ENCODE peak calls at places on chromosome 1, in four cellular contexts. G is A549, Q is GM12878, T is sigmoid colon. C is an unnamed sample.

GRCh38 chr1:205477759-205478247 is 22.0 kb upstream of the BLACAT1 start:
- DNase-seq in G (peak; percentile 52), Q (no peak), T (no peak), C (peak; percentile 58)

GRCh38 chr1:28591708-28592313 is at the start of gene RAB42:
- DNase-seq in G (no peak), T (peak; percentile 78), Q (no peak), C (no peak)

GRCh38 chr1:16254263-16254948 is 17.4 kb upstream of the CPLANE2 start:
- DNase-seq in G (no peak), T (no peak), Q (no peak), C (no peak)

GRCh38 chr1:154349121-154349520 is 23.8 kb downstream of the ATP8B2 start:
- DNase-seq in G (no peak), T (no peak), Q (no peak), C (no peak)

GRCh38 chr1:84899969-84900368 is 7.0 kb upstream of the LPAR3 start:
- DNase-seq in Q (no peak), G (no peak), T (no peak), C (no peak)

GRCh38 chr1:152112101-152112884 is 3.0 kb downstream of the TCHH start:
- DNase-seq in Q (no peak), T (no peak), G (no peak), C (no peak)

GRCh38 chr1:223140551-223140950 is 2.5 kb downstream of the TLR5 start:
- DNase-seq in Q (no peak), T (peak; percentile 39), G (no peak), C (no peak)

GRCh38 chr1:152441756-152442155 is 27.7 kb upstream of the CRNN start:
- DNase-seq in G (no peak), Q (no peak), T (no peak), C (no peak)

GRCh38 chr1:94284481-94284880 is 47.1 kb upstream of the ARHGAP29 start:
- DNase-seq in T (no peak), Q (no peak), G (no peak), C (no peak)

DNA sequence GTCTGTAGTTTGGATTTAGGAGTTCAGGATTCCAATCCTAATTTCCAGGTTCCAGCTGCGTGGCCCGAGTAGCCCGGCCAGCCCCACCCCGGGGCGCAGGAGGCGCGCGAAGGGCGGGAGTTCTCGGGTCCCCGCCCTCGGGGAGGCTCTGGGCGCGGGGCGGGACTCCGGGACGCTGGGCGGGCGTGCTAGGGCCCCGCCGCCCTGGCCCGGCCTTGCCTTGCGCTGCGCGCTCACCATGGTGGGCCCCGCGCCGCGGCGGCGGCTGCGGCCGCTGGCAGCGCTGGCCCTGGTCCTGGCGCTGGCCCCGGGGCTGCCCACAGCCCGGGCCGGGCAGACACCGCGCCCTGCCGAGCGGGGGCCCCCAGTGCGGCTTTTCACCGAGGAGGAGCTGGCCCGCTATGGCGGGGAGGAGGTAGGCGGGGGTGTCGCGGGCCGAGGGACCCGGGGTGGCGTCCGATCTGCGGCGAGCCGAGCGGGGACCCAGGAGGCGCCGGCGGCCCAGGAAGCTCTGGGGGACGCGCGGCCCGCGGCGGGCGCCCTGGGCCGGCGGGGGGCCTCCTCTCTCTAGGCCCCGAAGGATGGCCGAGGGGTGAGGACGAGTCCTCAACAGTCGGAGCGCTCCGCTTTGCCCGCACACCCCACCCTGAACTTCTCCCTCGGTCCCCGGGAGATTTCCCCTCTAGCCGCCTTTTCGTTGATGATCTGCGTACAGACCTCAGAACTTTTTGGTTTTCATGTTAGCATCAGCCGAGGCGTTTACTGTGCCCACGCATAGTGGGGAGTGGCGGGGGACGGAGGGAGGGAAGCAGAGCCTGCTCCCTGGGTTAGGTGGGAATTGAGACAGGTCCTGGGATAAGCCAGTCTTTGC is at the start of gene NENF:
- DNase-seq in G (peak; percentile 95), T (peak; percentile 90), Q (no peak), C (peak; percentile 93)
- TF ChIP-seq POLR2A in G (peak; percentile 76), T (no peak), Q (peak; percentile 70), C (peak; percentile 85)

GRCh38 chr1:58763214-58763613 is 20.6 kb downstream of the JUN start:
- DNase-seq in Q (no peak), T (no peak), G (no peak), C (no peak)

GRCh38 chr1:58765016-58765415 is 18.8 kb downstream of the JUN start:
- DNase-seq in Q (no peak), T (no peak), G (no peak), C (no peak)

GRCh38 chr1:58762806-58763205 is 21.0 kb downstream of the JUN start:
- DNase-seq in G (no peak), Q (no peak), T (no peak), C (no peak)

GRCh38 chr1:58767143-58767542 is 16.7 kb downstream of the JUN start:
- DNase-seq in G (no peak), T (no peak), Q (no peak), C (no peak)

DNA sequence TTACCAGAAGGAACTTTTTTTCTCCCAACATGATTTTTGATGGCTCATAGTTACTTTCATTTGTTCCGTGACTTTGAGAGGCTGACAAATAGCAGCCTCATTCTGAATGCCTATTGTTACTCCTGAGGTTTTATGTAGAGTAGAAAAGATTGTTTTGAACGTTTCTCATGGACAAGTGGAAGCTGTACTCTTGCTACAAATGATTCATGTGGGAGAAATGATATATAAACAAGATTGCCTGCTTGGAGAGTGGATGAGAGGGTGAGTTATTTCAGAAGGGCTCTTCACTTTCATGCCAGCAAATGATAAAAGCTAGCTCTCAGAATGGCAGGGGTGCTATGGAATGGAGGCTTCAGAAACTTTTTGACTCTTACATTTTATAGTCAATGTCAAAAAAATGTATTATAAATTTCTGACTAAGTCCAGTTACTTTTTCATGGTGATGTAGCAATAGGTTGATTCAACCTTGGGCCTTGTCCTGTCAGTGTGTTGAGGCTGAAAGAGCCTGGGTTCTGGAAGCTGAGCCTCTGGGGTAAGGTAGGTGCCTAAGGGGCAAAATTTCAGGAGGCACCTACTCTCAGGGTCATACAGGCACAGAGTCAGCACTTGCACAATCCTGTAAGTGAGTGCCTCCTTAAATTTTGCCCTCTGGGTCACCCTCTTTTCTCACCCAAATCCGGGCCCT is 19.4 kb downstream of the JUN start:
- DNase-seq in G (no peak), Q (no peak), T (no peak), C (no peak)
- TF ChIP-seq POLR2A in G (no peak), Q (no peak), T (no peak), C (no peak)

DNA sequence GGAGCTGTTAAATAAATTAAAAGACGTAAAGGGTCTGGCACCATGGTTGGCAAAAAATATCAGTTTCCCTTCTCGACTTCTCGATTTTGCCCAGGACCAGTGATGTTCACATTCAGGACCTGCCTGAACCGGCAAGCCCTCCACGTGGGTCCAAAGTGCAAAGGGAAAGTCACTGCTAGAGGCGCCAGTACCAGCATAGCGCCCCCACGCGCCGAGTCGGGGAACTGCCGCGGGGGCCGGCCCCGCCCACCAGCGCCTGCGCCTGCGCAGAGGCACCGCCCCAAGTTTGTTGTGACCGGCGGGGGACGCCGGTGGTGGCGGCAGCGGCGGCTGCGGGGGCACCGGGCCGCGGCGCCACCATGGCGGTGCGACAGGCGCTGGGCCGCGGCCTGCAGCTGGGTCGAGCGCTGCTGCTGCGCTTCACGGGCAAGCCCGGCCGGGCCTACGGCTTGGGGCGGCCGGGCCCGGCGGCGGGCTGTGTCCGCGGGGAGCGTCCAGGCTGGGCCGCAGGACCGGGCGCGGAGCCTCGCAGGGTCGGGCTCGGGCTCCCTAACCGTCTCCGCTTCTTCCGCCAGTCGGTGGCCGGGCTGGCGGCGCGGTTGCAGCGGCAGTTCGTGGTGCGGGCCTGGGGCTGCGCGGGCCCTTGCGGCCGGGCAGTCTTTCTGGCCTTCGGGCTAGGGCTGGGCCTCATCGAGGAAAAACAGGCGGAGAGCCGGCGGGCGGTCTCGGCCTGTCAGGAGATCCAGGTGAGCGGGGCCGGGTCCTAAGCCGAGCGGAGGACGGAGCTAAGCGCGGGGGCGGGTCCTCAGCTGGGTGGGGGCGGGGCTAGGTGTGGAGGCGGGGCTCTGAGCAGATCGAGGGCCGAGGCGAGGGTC is at the start of gene PINK1:
- DNase-seq in T (peak; percentile 90), Q (no peak), G (peak; percentile 50), C (peak; percentile 54)
- TF ChIP-seq POLR2A in T (no peak), Q (peak; percentile 49), G (peak; percentile 26), C (peak; percentile 41)

DNA sequence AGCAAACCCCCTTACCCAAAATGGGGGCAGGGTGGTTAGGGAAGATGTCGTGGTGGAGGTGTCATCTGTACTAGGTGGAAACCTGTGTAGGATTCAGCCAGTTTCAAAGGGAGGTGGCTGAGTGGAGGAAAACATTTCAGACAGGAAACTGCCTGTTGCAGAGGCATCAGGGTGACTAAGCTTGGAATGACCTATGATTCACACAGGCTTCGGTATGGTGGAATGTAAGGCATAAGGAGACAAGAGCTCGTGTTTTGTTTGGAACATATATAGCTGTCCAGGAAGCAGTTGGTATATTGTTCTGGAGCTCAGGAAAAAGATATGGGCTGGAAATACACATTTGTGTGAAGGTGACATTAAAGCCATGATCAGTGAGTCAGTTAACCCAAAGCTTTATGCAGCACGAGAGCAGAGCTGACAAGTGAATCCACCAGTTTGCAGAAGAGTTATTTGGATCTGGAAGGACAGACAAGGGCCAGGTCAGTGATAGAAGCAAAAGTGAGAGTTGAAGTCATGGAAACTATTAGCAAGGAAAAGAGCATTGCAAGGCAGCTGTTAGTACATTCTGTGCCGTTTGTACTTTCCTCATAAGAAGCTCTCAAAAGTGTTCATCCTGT is 12.2 kb downstream of the UTP25 start:
- DNase-seq in Q (no peak), G (peak; percentile 87), T (no peak), C (peak; percentile 73)
- TF ChIP-seq POLR2A in Q (no peak), G (no peak), T (no peak), C (no peak)

DNA sequence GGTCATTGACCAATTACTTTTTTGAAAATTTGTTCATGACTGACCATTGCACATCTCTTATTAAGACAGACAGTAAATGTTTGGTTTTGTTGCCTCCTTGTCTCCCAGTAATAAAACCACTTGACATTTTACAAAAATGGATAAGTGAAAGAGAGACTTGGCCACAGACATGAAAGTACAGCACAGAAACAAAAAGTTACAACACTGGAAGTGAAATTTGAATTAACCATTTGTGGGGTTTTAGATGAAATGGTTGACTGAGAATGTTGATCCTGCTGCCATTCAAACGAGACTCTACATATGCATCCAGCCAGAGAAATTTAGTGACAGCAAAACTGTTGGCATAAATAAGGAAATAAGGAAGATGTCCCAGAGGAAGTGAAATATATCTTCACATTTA is 79.3 kb upstream of the B3GALT2 start:
- DNase-seq in Q (no peak), T (no peak), G (no peak), C (no peak)
- TF ChIP-seq POLR2A in Q (no peak), T (no peak), G (no peak), C (no peak)

DNA sequence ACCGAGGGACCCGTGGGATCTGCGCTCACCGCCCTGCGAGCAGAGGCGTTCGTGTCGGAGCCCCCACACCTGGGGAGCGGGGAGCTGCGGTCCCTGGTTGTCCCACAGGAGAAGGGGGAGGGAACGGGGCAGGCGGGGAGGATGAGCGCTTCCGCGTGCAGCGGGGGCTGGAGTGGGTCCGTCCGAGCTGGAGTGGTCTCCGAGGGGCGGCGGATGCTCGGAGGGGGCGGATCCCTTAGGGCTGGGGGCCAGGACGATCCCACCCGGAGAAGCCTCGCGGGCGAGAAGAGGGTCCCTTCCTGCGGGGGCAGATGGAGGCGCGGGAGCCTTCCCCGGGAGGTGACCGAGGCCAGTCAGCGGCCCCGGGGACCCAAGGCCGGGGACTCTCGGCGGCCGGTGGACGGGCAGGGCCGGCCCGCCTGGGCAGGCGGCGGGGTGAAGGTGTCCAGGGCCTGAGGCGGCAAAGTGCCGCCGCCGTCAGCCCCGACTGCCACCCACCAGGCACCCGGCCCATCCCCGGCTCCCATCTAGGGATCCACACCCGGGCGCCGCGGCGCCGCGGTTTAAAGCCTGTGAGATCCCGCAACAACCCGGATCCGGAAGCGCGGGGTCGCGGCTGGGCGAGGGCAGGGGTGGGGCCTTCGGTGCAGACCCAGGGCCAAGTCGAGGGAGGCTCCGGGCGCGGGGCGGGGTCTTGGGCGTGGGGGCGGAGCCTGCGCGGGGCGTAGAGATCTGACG is 5.3 kb upstream of the CCDC27 start:
- DNase-seq in Q (peak; percentile 21), G (peak; percentile 74), T (peak; percentile 93), C (no peak)
- TF ChIP-seq POLR2A in Q (peak; percentile 57), G (no peak), T (no peak), C (no peak)

C was measured in H54.